ENCODE peak calls at places on chromosomes 7 and 10, in six cellular contexts. B, Z, C, K, S and T are unnamed samples.

GRCh38 chr10:21065621-21066248 is 168.6 kb upstream of the NEBL start:
- DNase-seq in B (no peak), Z (no peak), C (no peak), K (no peak), S (no peak), T (no peak)

GRCh38 chr7:142438235-142438922 is 180.5 kb upstream of the PRSS58 start:
- DNase-seq in B (no peak), Z (no peak), C (no peak), K (no peak), S (peak; percentile 87), T (peak; percentile 38)

GRCh38 chr7:105497016-105497415 is 25.1 kb downstream of the PUS7 start:
- DNase-seq in B (no peak), Z (no peak), C (no peak), K (no peak), S (no peak), T (no peak)

GRCh38 chr10:35394934-35395333 is 58.6 kb downstream of the CCNY start:
- DNase-seq in B (no peak), Z (no peak), C (no peak), K (no peak), S (no peak), T (no peak)

GRCh38 chr7:78441737-78442136 is 643.2 kb downstream of the PHTF2 start:
- DNase-seq in B (no peak), Z (no peak), C (no peak), K (no peak), S (no peak), T (no peak)

GRCh38 chr10:126439947-126440346 is 51.7 kb upstream of the ADAM12 start:
- DNase-seq in B (no peak), Z (no peak), C (no peak), K (no peak), S (no peak), T (no peak)

GRCh38 chr7:24591152-24591551 is 17.9 kb downstream of the PALS2 start:
- DNase-seq in B (no peak), Z (no peak), C (no peak), K (no peak), S (no peak), T (no peak)

GRCh38 chr7:34069676-34070075 is 164.3 kb downstream of the BMPER start:
- DNase-seq in B (no peak), Z (no peak), C (no peak), K (no peak), S (no peak), T (peak; percentile 62)

GRCh38 chr10:110311357-110311949 is 6.7 kb upstream of the SMNDC1 start:
- DNase-seq in B (peak; percentile 21), Z (no peak), C (peak; percentile 57), K (no peak), S (no peak), T (peak; percentile 65)